ENCODE peak calls at places on chromosomes 2 and 18, in eight cellular contexts. S, V, G, Y, N, A, E and L are unnamed samples.

GRCh38 chr2:229715895-229716507 is 1.6 kb upstream of the DNER start:
- DNase-seq in A (no peak), V (peak), S (no peak), N (peak), G (peak), E (no peak), Y (peak), L (no peak)

GRCh38 chr2:26770986-26771586 is 7.0 kb downstream of the SLC35F6 start:
- DNase-seq in V (peak), G (peak), N (peak), S (peak), A (peak), E (peak), Y (no peak), L (peak)

GRCh38 chr2:169838743-169839489 is 11.7 kb downstream of the UBR3 start:
- DNase-seq in N (no peak), S (no peak), G (no peak), Y (no peak), E (no peak), V (no peak), A (no peak), L (no peak)

GRCh38 chr2:151056870-151057269 is 204.8 kb downstream of the RBM43 start:
- DNase-seq in E (no peak), V (peak), S (no peak), Y (no peak), A (no peak), G (peak), N (no peak), L (no peak)

GRCh38 chr18:78918707-78919106 is 60.9 kb upstream of the SALL3 start:
- DNase-seq in A (no peak), G (no peak), Y (no peak), E (no peak), S (no peak), V (no peak), N (no peak), L (no peak)

GRCh38 chr2:47699533-47700215 is 83.3 kb upstream of the MSH6 start:
- DNase-seq in A (no peak), E (no peak), Y (no peak), V (no peak), G (no peak), S (no peak), N (no peak), L (no peak)

GRCh38 chr18:58540381-58540943 is 88.4 kb downstream of the ALPK2 start:
- DNase-seq in S (no peak), G (peak), N (no peak), E (no peak), Y (no peak), A (no peak), V (no peak), L (no peak)

GRCh38 chr18:38933322-38933721 is 1367.7 kb upstream of the CELF4 start:
- DNase-seq in Y (no peak), N (no peak), E (no peak), V (no peak), G (peak), A (no peak), S (no peak), L (no peak)

GRCh38 chr2:118014492-118014824 is 588 bp upstream of the CCDC93 start:
- DNase-seq in G (no peak), E (no peak), A (no peak), S (no peak), V (no peak), Y (no peak), N (no peak), L (no peak)

GRCh38 chr18:62672600-62672999 is 42.7 kb upstream of the PHLPP1 start:
- DNase-seq in S (no peak), Y (no peak), V (no peak), N (no peak), E (no peak), G (no peak), A (peak), L (no peak)

GRCh38 chr18:2961828-2962227 is 51.1 kb downstream of the LPIN2 start:
- DNase-seq in A (no peak), E (no peak), S (no peak), Y (no peak), V (peak), N (no peak), G (no peak), L (peak)

GRCh38 chr18:2958819-2959298 is 54.1 kb downstream of the LPIN2 start:
- DNase-seq in V (peak), E (no peak), G (no peak), A (no peak), N (no peak), Y (no peak), S (no peak), L (peak)

GRCh38 chr18:2963048-2963447 is 49.9 kb downstream of the LPIN2 start:
- DNase-seq in S (no peak), A (no peak), Y (no peak), G (no peak), E (no peak), V (no peak), N (no peak), L (no peak)

GRCh38 chr18:2959341-2959740 is 53.6 kb downstream of the LPIN2 start:
- DNase-seq in A (no peak), N (no peak), S (no peak), E (no peak), V (no peak), G (no peak), Y (no peak), L (no peak)

DNA sequence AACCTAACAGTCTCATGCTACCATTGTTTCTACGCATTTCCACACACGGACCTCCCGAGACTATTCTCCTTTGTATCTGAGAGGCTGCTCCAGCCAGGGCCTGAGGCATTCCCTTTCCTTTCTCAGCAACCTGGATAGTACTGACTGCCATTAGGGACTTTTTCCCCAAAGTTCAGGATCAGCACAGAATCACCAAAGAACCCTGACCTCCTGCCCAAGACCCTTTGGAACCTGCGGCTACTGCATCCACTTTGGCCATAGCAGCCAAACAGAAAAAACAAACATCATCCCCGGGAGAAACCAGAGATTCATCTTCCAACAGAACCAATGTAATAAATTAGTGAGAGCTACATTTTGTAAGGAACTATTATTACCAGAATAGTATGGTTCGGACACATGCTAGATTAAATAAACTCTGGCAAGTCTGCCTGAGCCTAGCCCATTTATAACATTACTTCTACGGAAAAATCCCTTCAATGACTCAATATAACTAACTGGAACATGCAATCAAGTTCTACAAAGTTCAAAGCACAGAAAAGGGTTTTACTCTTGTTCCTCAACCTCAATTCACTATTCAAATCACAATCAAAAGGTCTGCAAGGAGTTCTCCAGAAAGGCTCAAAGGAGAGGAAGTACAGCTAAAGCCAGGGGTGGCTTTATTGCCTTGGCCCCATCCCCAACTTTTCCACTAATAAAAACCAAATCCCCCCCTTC is 51.8 kb downstream of the LPIN2 start:
- DNase-seq in A (no peak), Y (no peak), E (no peak), V (no peak), N (no peak), S (no peak), G (no peak), L (no peak)
- H3K4me3 ChIP-seq in A (no peak), Y (no peak), E (no peak), V (no peak), N (no peak), S (no peak), G (no peak), L (no peak)

DNA sequence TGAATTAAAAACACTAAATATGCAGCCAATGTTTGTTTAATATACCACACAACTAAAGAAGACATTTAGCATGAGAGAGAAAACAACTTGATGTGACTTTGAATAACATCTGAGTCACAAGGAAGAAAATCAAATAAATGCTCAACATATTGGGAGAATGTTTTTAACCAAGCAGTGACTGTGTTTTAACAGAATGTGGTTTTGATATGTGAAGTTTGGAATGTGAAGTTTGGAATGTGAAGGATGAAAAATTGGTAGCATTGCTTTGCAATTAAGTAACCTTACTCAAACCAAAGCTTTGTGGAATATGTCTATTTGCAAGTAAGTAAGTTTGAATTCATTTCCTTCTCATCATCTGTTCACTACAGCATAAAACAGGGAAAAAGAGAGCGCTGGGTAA is 128.2 kb upstream of the DNAJC10 start:
- DNase-seq in G (peak), N (no peak), A (peak), E (no peak), Y (no peak), V (peak), S (peak), L (peak)
- H3K4me3 ChIP-seq in G (no peak), N (no peak), A (no peak), E (no peak), Y (no peak), V (no peak), S (no peak), L (no peak)

GRCh38 chr18:11655605-11655932 is 33.5 kb upstream of the GNAL start:
- DNase-seq in G (no peak), Y (no peak), E (no peak), N (no peak), S (no peak), A (no peak), V (no peak), L (no peak)
- H3K4me3 ChIP-seq in G (no peak), Y (no peak), E (no peak), N (no peak), S (no peak), A (no peak), V (no peak), L (no peak)

GRCh38 chr2:86440631-86441391 is at the start of gene KDM3A:
- DNase-seq in N (peak), G (peak), Y (peak), S (peak), V (peak), E (peak), A (peak), L (peak)

GRCh38 chr2:86441392-86441788 is 219 bp downstream of the KDM3A start:
- DNase-seq in V (no peak), S (no peak), E (no peak), N (no peak), Y (no peak), A (no peak), G (no peak), L (no peak)

GRCh38 chr2:86442642-86443005 is 1.5 kb downstream of the KDM3A start:
- DNase-seq in N (peak), V (peak), S (peak), Y (peak), G (peak), A (peak), E (peak), L (peak)

GRCh38 chr2:86441789-86442641 is 844 bp downstream of the KDM3A start:
- DNase-seq in A (peak), S (no peak), Y (peak), V (peak), E (peak), N (peak), G (peak), L (no peak)

GRCh38 chr2:86439879-86440630 is 1.1 kb upstream of the KDM3A start:
- DNase-seq in A (no peak), G (no peak), V (no peak), Y (no peak), N (no peak), S (no peak), E (no peak), L (no peak)
- H3K4me3 ChIP-seq in A (no peak), G (no peak), V (no peak), Y (peak), N (no peak), S (no peak), E (peak), L (no peak)

DNA sequence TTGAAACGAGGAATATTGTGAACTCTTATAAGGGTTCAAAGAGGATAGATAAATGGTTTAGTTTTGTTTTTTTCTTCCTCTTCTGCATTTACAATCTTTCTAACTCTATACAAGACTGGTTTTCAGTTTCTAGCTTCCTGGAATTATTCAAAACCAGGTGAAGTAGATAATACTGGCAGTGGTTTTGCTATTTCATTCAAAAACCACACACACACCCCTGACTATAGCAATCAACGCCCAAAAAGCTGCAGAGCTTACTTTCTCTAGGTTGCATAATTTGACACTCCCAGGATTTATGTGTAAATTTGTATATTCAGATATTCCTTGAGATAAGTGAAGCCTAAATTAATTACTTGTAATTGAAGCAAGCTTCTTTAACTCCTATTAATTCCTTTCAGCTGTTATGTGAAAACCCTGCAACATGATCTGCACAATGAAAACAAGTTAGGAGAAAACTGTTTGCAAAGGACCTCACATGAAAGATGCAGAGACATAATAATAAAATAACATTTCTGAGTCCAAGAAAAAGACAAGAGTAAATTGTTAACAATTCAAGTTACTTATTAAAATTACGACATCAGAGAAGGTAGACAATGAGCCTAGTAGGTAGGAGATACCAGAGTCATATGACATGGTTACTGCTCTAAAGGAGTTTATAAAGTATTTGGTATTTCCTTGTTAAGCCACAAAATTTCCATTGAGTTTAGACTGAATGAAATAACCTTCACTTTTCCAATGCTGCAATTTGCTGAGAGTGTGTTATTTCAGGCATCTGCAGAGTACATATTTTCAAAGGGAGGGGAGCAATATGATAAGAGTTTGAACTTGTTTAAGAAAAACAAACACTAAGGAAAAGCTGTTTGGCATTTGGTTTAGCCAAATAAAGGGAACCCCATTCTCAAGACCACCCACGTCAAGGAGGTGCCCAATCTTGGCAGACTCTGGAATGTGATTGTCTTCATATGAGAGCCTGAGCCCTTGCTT is 1.6 kb upstream of the NFE2L2 start:
- DNase-seq in E (no peak), V (peak), G (peak), Y (no peak), A (no peak), S (no peak), N (no peak), L (no peak)
- H3K4me3 ChIP-seq in E (peak), V (no peak), G (no peak), Y (peak), A (no peak), S (no peak), N (no peak), L (no peak)

DNA sequence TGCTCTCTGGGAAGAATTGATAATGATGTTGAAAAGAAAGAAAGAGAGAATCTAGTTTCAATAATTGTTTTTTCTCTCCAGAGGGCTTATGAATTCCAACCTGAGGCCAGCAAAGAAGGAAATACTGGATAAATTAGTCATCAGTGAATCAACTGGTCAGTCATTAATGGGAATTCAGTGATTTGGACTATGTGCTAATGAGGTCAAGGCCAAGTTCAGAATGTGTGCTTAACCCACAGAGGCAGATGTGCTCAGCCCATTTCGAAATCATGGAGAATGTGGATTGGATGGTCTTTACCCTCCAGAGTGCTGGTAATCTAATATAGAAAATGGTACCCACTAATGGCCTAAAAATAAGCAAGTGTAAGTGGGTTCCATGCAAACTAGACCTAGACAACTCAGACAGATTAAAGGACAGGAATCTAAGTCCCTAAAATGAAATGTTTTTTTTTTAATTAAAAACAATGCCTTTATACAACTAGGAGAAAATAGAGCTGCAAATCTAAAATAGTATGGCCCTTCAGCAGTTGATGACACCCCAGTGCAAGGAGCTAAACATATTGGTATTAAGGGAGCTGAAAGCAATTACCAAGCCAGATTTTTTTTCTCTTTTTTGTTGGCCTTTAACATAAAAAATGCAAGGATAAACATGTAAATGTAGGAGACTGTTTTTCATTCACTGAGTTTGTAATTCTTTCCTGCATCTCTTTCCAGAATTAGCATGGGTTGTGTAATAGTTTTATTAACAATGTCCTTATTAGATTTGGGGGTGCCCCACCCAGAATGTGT is 296.9 kb downstream of the SATB2 start:
- DNase-seq in S (peak), E (no peak), N (peak), A (peak), V (peak), Y (no peak), G (peak), L (peak)
- H3K4me3 ChIP-seq in S (no peak), E (no peak), N (no peak), A (no peak), V (no peak), Y (no peak), G (no peak), L (no peak)

GRCh38 chr2:216023055-216023648 is 9.8 kb upstream of the MREG start:
- DNase-seq in S (no peak), A (peak), Y (no peak), N (peak), V (peak), G (peak), E (peak), L (peak)
- H3K4me3 ChIP-seq in S (no peak), A (no peak), Y (no peak), N (no peak), V (no peak), G (no peak), E (no peak), L (no peak)

DNA sequence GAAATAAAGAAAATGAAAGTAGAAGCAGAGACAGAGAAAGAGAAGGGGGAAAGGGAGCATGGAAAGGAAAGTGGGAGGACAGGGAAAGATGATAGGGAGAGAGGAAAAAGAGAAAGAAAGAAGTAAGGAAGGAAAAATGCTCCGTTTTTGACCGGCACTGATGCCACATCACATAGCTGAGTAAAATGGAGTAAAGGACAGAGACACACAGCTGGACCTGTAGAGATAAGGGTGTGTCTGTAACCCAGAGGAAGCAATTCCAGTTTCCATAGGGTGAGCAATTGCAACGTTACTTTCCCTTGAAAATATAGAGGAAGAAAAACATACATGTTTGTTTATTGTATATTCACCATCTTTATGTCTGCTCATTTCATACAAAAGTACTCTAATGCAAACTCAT is 1866.9 kb upstream of the PIK3C3 start:
- DNase-seq in G (no peak), N (no peak), A (no peak), V (peak), E (no peak), Y (no peak), S (no peak), L (no peak)
- H3K4me3 ChIP-seq in G (no peak), N (no peak), A (peak), V (peak), E (no peak), Y (no peak), S (no peak), L (no peak)